ENCODE peak calls at places on chromosomes 12 and 14, in five cellular contexts. Z is NCI-H460; C is GM12878; G is activated naive CD4-positive, alpha-beta T cell; M is GDM1. V is an unnamed sample.

GRCh38 chr14:95413289-95414215 is 93.8 kb upstream of the CLMN start:
- DNase-seq in Z (no peak), C (no peak), G (no peak), M (no peak), V (no peak)

GRCh38 chr14:72104011-72104613 is 171.9 kb downstream of the RGS6 start:
- DNase-seq in Z (peak), C (no peak), G (no peak), M (peak), V (peak)

GRCh38 chr12:115467531-115467930 is 783.6 kb upstream of the TBX3 start:
- DNase-seq in Z (no peak), C (no peak), G (no peak), M (no peak), V (no peak)

GRCh38 chr14:59398841-59399240 is 66.3 kb downstream of the GPR135 start:
- DNase-seq in Z (no peak), C (no peak), G (no peak), M (peak), V (peak)

GRCh38 chr14:38420045-38420444 is 164.2 kb upstream of the CLEC14A start:
- DNase-seq in Z (no peak), C (no peak), G (no peak), M (no peak), V (no peak)

GRCh38 chr14:59870277-59871165 is at the start of gene RTN1:
- DNase-seq in Z (peak), C (no peak), G (no peak), M (peak), V (no peak)

GRCh38 chr14:61621444-61621843 is 73.9 kb upstream of the HIF1A start:
- DNase-seq in Z (no peak), C (no peak), G (no peak), M (no peak), V (no peak)

GRCh38 chr12:51669996-51670395 is 79.0 kb downstream of the SCN8A start:
- DNase-seq in Z (no peak), C (no peak), G (no peak), M (no peak), V (no peak)

GRCh38 chr12:70758494-70758845 is 121.2 kb upstream of the PTPRB start:
- DNase-seq in Z (no peak), C (no peak), G (no peak), M (no peak), V (no peak)

GRCh38 chr14:32702571-32702970 is 236.1 kb upstream of the NPAS3 start:
- DNase-seq in Z (no peak), C (no peak), G (no peak), M (no peak), V (no peak)

GRCh38 chr12:42961395-42961794 is 371.8 kb upstream of the PRICKLE1 start:
- DNase-seq in Z (no peak), C (no peak), G (no peak), M (no peak), V (no peak)

GRCh38 chr12:46303039-46303666 is 34.3 kb upstream of the SLC38A1 start:
- DNase-seq in Z (peak), C (peak), G (peak), M (no peak), V (no peak)

GRCh38 chr14:70698288-70698687 is 56.6 kb downstream of the TTC9 start:
- DNase-seq in Z (peak), C (no peak), G (no peak), M (peak), V (no peak)

GRCh38 chr12:39736406-39736805 is 116.8 kb upstream of the ABCD2 start:
- DNase-seq in Z (no peak), C (no peak), G (no peak), M (no peak), V (no peak)

GRCh38 chr12:903055-903454 is 46.4 kb downstream of the RAD52 start:
- DNase-seq in Z (no peak), C (no peak), G (no peak), M (no peak), V (no peak)

GRCh38 chr14:95185452-95186392 is 28.4 kb upstream of the DICER1 start:
- DNase-seq in Z (no peak), C (no peak), G (no peak), M (no peak), V (peak)

GRCh38 chr12:75908961-75909699 is 122.4 kb downstream of the PHLDA1 start:
- DNase-seq in Z (no peak), C (no peak), G (no peak), M (no peak), V (no peak)

GRCh38 chr12:79685068-79685467 is 5.7 kb downstream of the PAWR start:
- DNase-seq in Z (no peak), C (no peak), G (no peak), M (no peak), V (no peak)

GRCh38 chr12:77062846-77063461 is 2.4 kb downstream of the E2F7 start:
- DNase-seq in Z (peak), C (peak), G (no peak), M (no peak), V (no peak)

GRCh38 chr14:54116972-54117371 is 160.3 kb upstream of the BMP4 start:
- DNase-seq in Z (no peak), C (no peak), G (no peak), M (no peak), V (no peak)

GRCh38 chr12:55925870-55926737 is 1.6 kb downstream of the PYM1 start:
- DNase-seq in Z (no peak), C (no peak), G (no peak), M (no peak), V (no peak)

GRCh38 chr14:55136868-55137785 is 8.1 kb downstream of the LGALS3 start:
- DNase-seq in Z (no peak), C (no peak), G (no peak), M (no peak), V (no peak)

GRCh38 chr12:42128327-42128726 is 16.3 kb downstream of the GXYLT1 start:
- DNase-seq in Z (peak), C (no peak), G (no peak), M (no peak), V (no peak)

GRCh38 chr12:103728323-103728722 is 112.7 kb downstream of the NT5DC3 start:
- DNase-seq in Z (no peak), C (no peak), G (no peak), M (no peak), V (no peak)

GRCh38 chr14:99821519-99822165 is 28.4 kb downstream of the EML1 start:
- DNase-seq in Z (no peak), C (no peak), G (no peak), M (no peak), V (no peak)

GRCh38 chr14:59254146-59254910 is 65.9 kb downstream of the DAAM1 start:
- DNase-seq in Z (no peak), C (no peak), G (no peak), M (no peak), V (no peak)

GRCh38 chr12:98909749-98910148 is 264.7 kb downstream of the APAF1 start:
- DNase-seq in Z (no peak), C (no peak), G (no peak), M (no peak), V (no peak)

GRCh38 chr12:114163766-114164165 is 197.6 kb upstream of the RBM19 start:
- DNase-seq in Z (no peak), C (no peak), G (no peak), M (no peak), V (no peak)

GRCh38 chr12:64840129-64840528 is 15.7 kb downstream of the TBC1D30 start:
- DNase-seq in Z (no peak), C (no peak), G (no peak), M (no peak), V (no peak)

GRCh38 chr12:122726056-122726558 is 4.5 kb downstream of the HCAR1 start:
- DNase-seq in Z (no peak), C (peak), G (no peak), M (peak), V (peak)

GRCh38 chr14:102986810-102987579 is 64.5 kb downstream of the AMN start:
- DNase-seq in Z (no peak), C (no peak), G (no peak), M (no peak), V (no peak)

GRCh38 chr14:39247256-39247655 is 13.5 kb downstream of the MIA2 start:
- DNase-seq in Z (no peak), C (no peak), G (no peak), M (no peak), V (no peak)

GRCh38 chr14:72763892-72764291 is 130.0 kb downstream of the DPF3 start:
- DNase-seq in Z (no peak), C (no peak), G (no peak), M (no peak), V (no peak)

GRCh38 chr12:76199808-76200207 is 115.3 kb upstream of the NAP1L1 start:
- DNase-seq in Z (no peak), C (no peak), G (no peak), M (no peak), V (no peak)

GRCh38 chr12:46523863-46524770 is 151.5 kb upstream of the SLC38A2 start:
- DNase-seq in Z (peak), C (no peak), G (peak), M (no peak), V (no peak)

GRCh38 chr12:64610660-64611429 is 550 bp downstream of the RASSF3 start:
- DNase-seq in Z (peak), C (no peak), G (peak), M (peak), V (no peak)

GRCh38 chr14:68649461-68650189 is 143.2 kb downstream of the ZFP36L1 start:
- DNase-seq in Z (no peak), C (no peak), G (no peak), M (no peak), V (no peak)

GRCh38 chr12:79423560-79423959 is 267.2 kb downstream of the PAWR start:
- DNase-seq in Z (no peak), C (no peak), G (no peak), M (no peak), V (no peak)

GRCh38 chr12:94263011-94263786 is 114.8 kb downstream of the PLXNC1 start:
- DNase-seq in Z (no peak), C (peak), G (peak), M (peak), V (peak)

GRCh38 chr12:61991663-61992062 is 268.5 kb upstream of the USP15 start:
- DNase-seq in Z (no peak), C (no peak), G (no peak), M (no peak), V (no peak)

V was measured in KG1.